ENCODE peak calls at places on chromosomes 5 and 9, in seven cellular contexts. One of them, this sample, is unnamed.

GRCh38 chr5:173139631-173140030 is 4.7 kb upstream of the BNIP1 start:
- DNase-seq in GM12878: no peak
- DNase-seq in SK-N-SH: no peak
- DNase-seq in HCT116: no peak
- DNase-seq in K562: no peak
- DNase-seq in H1: no peak
- DNase-seq in HepG2: peak; percentile 71
- DNase-seq in this sample: no peak

GRCh38 chr9:92964981-92965758 is 17.8 kb downstream of the FGD3 start:
- DNase-seq in SK-N-SH: no peak
- DNase-seq in HCT116: no peak
- DNase-seq in K562: no peak
- DNase-seq in H1: no peak
- DNase-seq in HepG2: no peak
- DNase-seq in GM12878: no peak
- DNase-seq in this sample: no peak

GRCh38 chr5:72366324-72366976 is 46.3 kb downstream of the PTCD2 start:
- DNase-seq in K562: peak; percentile 54
- DNase-seq in H1: no peak
- DNase-seq in HCT116: peak; percentile 39
- DNase-seq in SK-N-SH: peak; percentile 53
- DNase-seq in GM12878: peak; percentile 43
- DNase-seq in HepG2: peak; percentile 67
- DNase-seq in this sample: peak; percentile 62

GRCh38 chr5:4156889-4157288 is 561.3 kb downstream of the IRX1 start:
- DNase-seq in HCT116: no peak
- DNase-seq in H1: no peak
- DNase-seq in SK-N-SH: no peak
- DNase-seq in K562: no peak
- DNase-seq in HepG2: no peak
- DNase-seq in GM12878: no peak
- DNase-seq in this sample: no peak

GRCh38 chr5:98248949-98249348 is 524.5 kb upstream of the RGMB start:
- DNase-seq in HCT116: no peak
- DNase-seq in HepG2: no peak
- DNase-seq in K562: no peak
- DNase-seq in GM12878: no peak
- DNase-seq in SK-N-SH: no peak
- DNase-seq in H1: no peak
- DNase-seq in this sample: no peak

GRCh38 chr5:10123254-10123989 is 126.3 kb downstream of the ATPSCKMT start:
- DNase-seq in GM12878: no peak
- DNase-seq in HCT116: no peak
- DNase-seq in SK-N-SH: no peak
- DNase-seq in H1: peak; percentile 22
- DNase-seq in HepG2: no peak
- DNase-seq in K562: no peak
- DNase-seq in this sample: no peak

GRCh38 chr5:92237896-92238295 is 854.8 kb upstream of the ARRDC3 start:
- DNase-seq in HepG2: no peak
- DNase-seq in GM12878: no peak
- DNase-seq in H1: no peak
- DNase-seq in K562: no peak
- DNase-seq in SK-N-SH: no peak
- DNase-seq in HCT116: no peak
- DNase-seq in this sample: no peak

GRCh38 chr9:122356627-122357026 is 14.2 kb upstream of the PTGS1 start:
- DNase-seq in GM12878: no peak
- DNase-seq in HCT116: no peak
- DNase-seq in HepG2: no peak
- DNase-seq in H1: no peak
- DNase-seq in SK-N-SH: no peak
- DNase-seq in K562: no peak
- DNase-seq in this sample: no peak

GRCh38 chr5:171857537-171857936 is 71.9 kb downstream of the SMIM23 start:
- DNase-seq in SK-N-SH: no peak
- DNase-seq in K562: no peak
- DNase-seq in HCT116: no peak
- DNase-seq in HepG2: no peak
- DNase-seq in GM12878: no peak
- DNase-seq in H1: no peak
- DNase-seq in this sample: no peak

GRCh38 chr5:34043099-34043876 is at the start of gene C1QTNF3:
- DNase-seq in SK-N-SH: no peak
- DNase-seq in HCT116: no peak
- DNase-seq in K562: no peak
- DNase-seq in H1: no peak
- DNase-seq in GM12878: no peak
- DNase-seq in HepG2: no peak
- DNase-seq in this sample: no peak

GRCh38 chr5:175654807-175655206 is 3.1 kb upstream of the HRH2 start:
- DNase-seq in HCT116: no peak
- DNase-seq in K562: no peak
- DNase-seq in SK-N-SH: no peak
- DNase-seq in GM12878: no peak
- DNase-seq in HepG2: no peak
- DNase-seq in H1: no peak
- DNase-seq in this sample: no peak

GRCh38 chr5:126271141-126271540 is 152.1 kb upstream of the GRAMD2B start:
- DNase-seq in H1: no peak
- DNase-seq in SK-N-SH: no peak
- DNase-seq in HCT116: no peak
- DNase-seq in K562: no peak
- DNase-seq in HepG2: no peak
- DNase-seq in GM12878: no peak
- DNase-seq in this sample: no peak

GRCh38 chr5:169980418-169981053 is at the start of gene INSYN2B:
- DNase-seq in SK-N-SH: peak; percentile 63
- DNase-seq in GM12878: no peak
- DNase-seq in HepG2: peak; percentile 39
- DNase-seq in K562: peak; percentile 71
- DNase-seq in HCT116: peak; percentile 56
- DNase-seq in H1: peak; percentile 89
- DNase-seq in this sample: peak; percentile 84

GRCh38 chr5:9861664-9862256 is 231.6 kb upstream of the TAS2R1 start:
- DNase-seq in K562: no peak
- DNase-seq in HepG2: no peak
- DNase-seq in GM12878: no peak
- DNase-seq in SK-N-SH: peak; percentile 79
- DNase-seq in H1: no peak
- DNase-seq in HCT116: no peak
- DNase-seq in this sample: no peak

GRCh38 chr5:113089653-113090335 is 113.2 kb downstream of the DCP2 start:
- DNase-seq in SK-N-SH: no peak
- DNase-seq in HCT116: no peak
- DNase-seq in GM12878: no peak
- DNase-seq in H1: no peak
- DNase-seq in HepG2: no peak
- DNase-seq in K562: no peak
- DNase-seq in this sample: no peak

GRCh38 chr9:122201641-122202040 is 27.1 kb downstream of the LHX6 start:
- DNase-seq in GM12878: no peak
- DNase-seq in K562: no peak
- DNase-seq in H1: no peak
- DNase-seq in HepG2: no peak
- DNase-seq in HCT116: no peak
- DNase-seq in SK-N-SH: no peak
- DNase-seq in this sample: no peak

GRCh38 chr9:88197781-88198345 is 59.6 kb upstream of the SPATA31C2 start:
- DNase-seq in H1: no peak
- DNase-seq in K562: no peak
- DNase-seq in SK-N-SH: peak; percentile 36
- DNase-seq in HCT116: no peak
- DNase-seq in GM12878: no peak
- DNase-seq in HepG2: no peak
- DNase-seq in this sample: peak; percentile 51

GRCh38 chr9:130732131-130732530 is 38.6 kb downstream of the EXOSC2 start:
- DNase-seq in SK-N-SH: peak; percentile 44
- DNase-seq in K562: peak; percentile 79
- DNase-seq in GM12878: no peak
- DNase-seq in HepG2: peak; percentile 20
- DNase-seq in HCT116: no peak
- DNase-seq in H1: no peak
- DNase-seq in this sample: no peak

GRCh38 chr5:34535944-34536628 is 120.0 kb upstream of the RAI14 start:
- DNase-seq in SK-N-SH: no peak
- DNase-seq in H1: no peak
- DNase-seq in GM12878: no peak
- DNase-seq in HCT116: no peak
- DNase-seq in K562: no peak
- DNase-seq in HepG2: no peak
- DNase-seq in this sample: no peak

GRCh38 chr5:137616046-137616445 is 116.9 kb upstream of the SPOCK1 start:
- DNase-seq in K562: no peak
- DNase-seq in SK-N-SH: no peak
- DNase-seq in HepG2: no peak
- DNase-seq in GM12878: no peak
- DNase-seq in H1: no peak
- DNase-seq in HCT116: no peak
- DNase-seq in this sample: no peak

GRCh38 chr5:159156839-159157238 is 52.5 kb downstream of the RNF145 start:
- DNase-seq in H1: no peak
- DNase-seq in HepG2: peak; percentile 64
- DNase-seq in GM12878: peak; percentile 30
- DNase-seq in SK-N-SH: peak; percentile 68
- DNase-seq in K562: peak; percentile 71
- DNase-seq in HCT116: peak; percentile 57
- DNase-seq in this sample: peak; percentile 32

GRCh38 chr5:179275941-179276837 is 69.1 kb downstream of the ADAMTS2 start:
- DNase-seq in HepG2: peak; percentile 26
- DNase-seq in HCT116: no peak
- DNase-seq in K562: peak; percentile 53
- DNase-seq in GM12878: no peak
- DNase-seq in SK-N-SH: no peak
- DNase-seq in H1: no peak
- DNase-seq in this sample: no peak
- TF ChIP-seq POLR2AphosphoS5 in HepG2: no peak
- TF ChIP-seq POLR2AphosphoS5 in HCT116: no peak
- TF ChIP-seq POLR2AphosphoS5 in K562: no peak
- TF ChIP-seq POLR2AphosphoS5 in GM12878: no peak
- TF ChIP-seq POLR2AphosphoS5 in SK-N-SH: no peak
- TF ChIP-seq POLR2AphosphoS5 in H1: no peak
- TF ChIP-seq POLR2AphosphoS5 in this sample: no peak

DNA sequence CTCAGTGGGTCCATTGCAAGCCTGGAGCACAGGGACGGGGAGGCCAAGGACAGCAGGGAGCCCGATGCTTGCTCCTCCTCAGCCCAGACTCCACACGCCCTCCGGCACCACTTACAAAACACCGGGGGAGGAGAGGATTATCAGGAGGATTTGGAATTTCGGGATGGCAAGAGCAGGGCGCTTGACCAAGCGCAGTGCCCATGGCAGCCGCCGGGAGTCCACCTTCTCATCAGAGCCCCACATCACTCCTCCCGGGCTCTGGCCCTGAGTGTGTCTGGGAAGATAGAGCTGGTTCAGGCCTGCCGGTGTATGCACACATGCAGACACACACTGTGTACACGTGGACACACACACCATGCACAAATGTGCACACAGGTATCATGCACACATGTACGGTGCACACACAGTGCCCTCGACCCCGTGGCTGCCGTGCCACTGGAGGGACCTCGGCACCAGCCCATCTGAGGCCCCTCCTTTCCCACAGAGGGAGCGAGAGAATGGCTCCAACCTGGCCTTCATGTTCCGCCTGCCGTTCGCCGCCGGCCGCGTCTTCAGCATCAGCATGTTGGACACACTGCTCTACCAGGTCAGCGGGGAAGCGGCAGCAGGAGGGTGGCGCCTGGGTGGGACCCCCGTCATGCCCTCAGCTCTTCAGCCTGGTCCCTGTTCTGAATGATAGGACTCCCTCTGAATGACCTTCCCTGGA is 81.7 kb downstream of the KCNT1 start:
- DNase-seq in HCT116: no peak
- DNase-seq in GM12878: no peak
- DNase-seq in K562: no peak
- DNase-seq in SK-N-SH: no peak
- DNase-seq in HepG2: no peak
- DNase-seq in H1: no peak
- DNase-seq in this sample: no peak
- TF ChIP-seq CTCF in HCT116: no peak
- TF ChIP-seq CTCF in GM12878: no peak
- TF ChIP-seq CTCF in K562: no peak
- TF ChIP-seq CTCF in SK-N-SH: no peak
- TF ChIP-seq CTCF in HepG2: no peak
- TF ChIP-seq CTCF in H1: peak; percentile 11
- TF ChIP-seq CTCF in this sample: peak; percentile 8

GRCh38 chr9:89759563-89759962 is 154.8 kb downstream of the GADD45G start:
- DNase-seq in HCT116: no peak
- DNase-seq in H1: no peak
- DNase-seq in K562: no peak
- DNase-seq in GM12878: no peak
- DNase-seq in SK-N-SH: no peak
- DNase-seq in HepG2: no peak
- DNase-seq in this sample: no peak
- TF ChIP-seq SIN3A in HCT116: no peak
- TF ChIP-seq SIN3A in H1: no peak
- TF ChIP-seq SIN3A in K562: no peak
- TF ChIP-seq SIN3A in GM12878: no peak
- TF ChIP-seq SIN3A in SK-N-SH: no peak
- TF ChIP-seq SIN3A in HepG2: no peak
- TF ChIP-seq SIN3A in this sample: no peak

GRCh38 chr9:116736406-116736805 is 49.3 kb downstream of the TRIM32 start:
- DNase-seq in K562: no peak
- DNase-seq in HepG2: no peak
- DNase-seq in HCT116: no peak
- DNase-seq in SK-N-SH: no peak
- DNase-seq in H1: no peak
- DNase-seq in GM12878: no peak
- DNase-seq in this sample: no peak
- TF ChIP-seq POLR2AphosphoS5 in K562: no peak
- TF ChIP-seq POLR2AphosphoS5 in HepG2: no peak
- TF ChIP-seq POLR2AphosphoS5 in HCT116: no peak
- TF ChIP-seq POLR2AphosphoS5 in SK-N-SH: no peak
- TF ChIP-seq POLR2AphosphoS5 in H1: no peak
- TF ChIP-seq POLR2AphosphoS5 in GM12878: no peak
- TF ChIP-seq POLR2AphosphoS5 in this sample: no peak

GRCh38 chr9:128558431-128559310 is 6.3 kb downstream of the SPTAN1 start:
- DNase-seq in HCT116: peak; percentile 44
- DNase-seq in SK-N-SH: peak; percentile 72
- DNase-seq in HepG2: peak; percentile 53
- DNase-seq in H1: no peak
- DNase-seq in GM12878: peak; percentile 97
- DNase-seq in K562: peak; percentile 86
- DNase-seq in this sample: no peak
- TF ChIP-seq CTCF in HCT116: no peak
- TF ChIP-seq CTCF in SK-N-SH: no peak
- TF ChIP-seq CTCF in HepG2: no peak
- TF ChIP-seq CTCF in H1: no peak
- TF ChIP-seq CTCF in GM12878: no peak
- TF ChIP-seq CTCF in K562: peak; percentile 11
- TF ChIP-seq CTCF in this sample: no peak

This sample was measured in Panc1.